ENCODE peak calls at places on chromosomes 5 and 9, in nine cellular contexts. One of them, this sample, is unnamed.

GRCh38 chr9:37921546-37922300 is 17.8 kb upstream of the SLC25A51 start:
- DNase-seq in Peyer's patch: peak
- DNase-seq in HuH-7: no peak
- DNase-seq in gastrocnemius medialis: no peak
- DNase-seq in COR-L47: no peak
- DNase-seq in activated T-cell treated with anti-CD3 and anti-CD28 coated beads, Interleukin-2, amount 50 U/mL, for 72 hours: no peak
- DNase-seq in HS-5: no peak
- DNase-seq in cardiac fibroblast: no peak
- DNase-seq in astrocyte: peak
- DNase-seq in this sample: no peak

GRCh38 chr5:35213608-35214007 is 16.7 kb downstream of the PRLR start:
- DNase-seq in HuH-7: no peak
- DNase-seq in gastrocnemius medialis: no peak
- DNase-seq in cardiac fibroblast: no peak
- DNase-seq in astrocyte: no peak
- DNase-seq in Peyer's patch: no peak
- DNase-seq in activated T-cell treated with anti-CD3 and anti-CD28 coated beads, Interleukin-2, amount 50 U/mL, for 72 hours: peak
- DNase-seq in COR-L47: no peak
- DNase-seq in HS-5: no peak
- DNase-seq in this sample: no peak

GRCh38 chr5:92468307-92468706 is 1085.2 kb upstream of the ARRDC3 start:
- DNase-seq in astrocyte: no peak
- DNase-seq in Peyer's patch: no peak
- DNase-seq in HS-5: no peak
- DNase-seq in cardiac fibroblast: no peak
- DNase-seq in activated T-cell treated with anti-CD3 and anti-CD28 coated beads, Interleukin-2, amount 50 U/mL, for 72 hours: no peak
- DNase-seq in COR-L47: no peak
- DNase-seq in HuH-7: no peak
- DNase-seq in gastrocnemius medialis: no peak
- DNase-seq in this sample: no peak

GRCh38 chr5:176628406-176629228 is 1.7 kb downstream of the SNCB start:
- DNase-seq in astrocyte: no peak
- DNase-seq in Peyer's patch: no peak
- DNase-seq in HuH-7: no peak
- DNase-seq in activated T-cell treated with anti-CD3 and anti-CD28 coated beads, Interleukin-2, amount 50 U/mL, for 72 hours: no peak
- DNase-seq in HS-5: no peak
- DNase-seq in gastrocnemius medialis: no peak
- DNase-seq in COR-L47: no peak
- DNase-seq in cardiac fibroblast: no peak
- DNase-seq in this sample: no peak

GRCh38 chr5:80653497-80653896 is 955 bp upstream of the MSH3 start:
- DNase-seq in gastrocnemius medialis: no peak
- DNase-seq in cardiac fibroblast: no peak
- DNase-seq in activated T-cell treated with anti-CD3 and anti-CD28 coated beads, Interleukin-2, amount 50 U/mL, for 72 hours: no peak
- DNase-seq in HuH-7: no peak
- DNase-seq in astrocyte: no peak
- DNase-seq in COR-L47: no peak
- DNase-seq in Peyer's patch: no peak
- DNase-seq in HS-5: no peak
- DNase-seq in this sample: no peak

GRCh38 chr9:93955356-93956182 is 414 bp upstream of the BARX1 start:
- DNase-seq in cardiac fibroblast: no peak
- DNase-seq in HuH-7: no peak
- DNase-seq in COR-L47: peak
- DNase-seq in HS-5: no peak
- DNase-seq in Peyer's patch: no peak
- DNase-seq in activated T-cell treated with anti-CD3 and anti-CD28 coated beads, Interleukin-2, amount 50 U/mL, for 72 hours: peak
- DNase-seq in gastrocnemius medialis: no peak
- DNase-seq in astrocyte: no peak
- DNase-seq in this sample: no peak

GRCh38 chr5:173496129-173496882 is 120.1 kb downstream of the BOD1 start:
- DNase-seq in COR-L47: no peak
- DNase-seq in HS-5: no peak
- DNase-seq in gastrocnemius medialis: peak
- DNase-seq in HuH-7: no peak
- DNase-seq in cardiac fibroblast: no peak
- DNase-seq in activated T-cell treated with anti-CD3 and anti-CD28 coated beads, Interleukin-2, amount 50 U/mL, for 72 hours: no peak
- DNase-seq in Peyer's patch: no peak
- DNase-seq in astrocyte: no peak
- DNase-seq in this sample: no peak

GRCh38 chr5:143248822-143249579 is 154.5 kb downstream of the NR3C1 start:
- DNase-seq in astrocyte: peak
- DNase-seq in HS-5: peak
- DNase-seq in gastrocnemius medialis: peak
- DNase-seq in COR-L47: no peak
- DNase-seq in HuH-7: no peak
- DNase-seq in cardiac fibroblast: peak
- DNase-seq in activated T-cell treated with anti-CD3 and anti-CD28 coated beads, Interleukin-2, amount 50 U/mL, for 72 hours: no peak
- DNase-seq in Peyer's patch: peak
- DNase-seq in this sample: no peak

GRCh38 chr5:148003226-148003625 is 60.6 kb upstream of the SPINK5 start:
- DNase-seq in COR-L47: no peak
- DNase-seq in Peyer's patch: no peak
- DNase-seq in astrocyte: no peak
- DNase-seq in HS-5: no peak
- DNase-seq in cardiac fibroblast: no peak
- DNase-seq in HuH-7: no peak
- DNase-seq in gastrocnemius medialis: no peak
- DNase-seq in activated T-cell treated with anti-CD3 and anti-CD28 coated beads, Interleukin-2, amount 50 U/mL, for 72 hours: no peak
- DNase-seq in this sample: no peak

GRCh38 chr5:126483156-126483555 is 59.9 kb downstream of the GRAMD2B start:
- DNase-seq in HuH-7: peak
- DNase-seq in HS-5: no peak
- DNase-seq in cardiac fibroblast: peak
- DNase-seq in activated T-cell treated with anti-CD3 and anti-CD28 coated beads, Interleukin-2, amount 50 U/mL, for 72 hours: no peak
- DNase-seq in COR-L47: no peak
- DNase-seq in gastrocnemius medialis: no peak
- DNase-seq in astrocyte: no peak
- DNase-seq in Peyer's patch: no peak
- DNase-seq in this sample: no peak

GRCh38 chr9:92141144-92142129 is 26.2 kb upstream of the SPTLC1 start:
- DNase-seq in COR-L47: peak
- DNase-seq in Peyer's patch: no peak
- DNase-seq in activated T-cell treated with anti-CD3 and anti-CD28 coated beads, Interleukin-2, amount 50 U/mL, for 72 hours: no peak
- DNase-seq in HS-5: no peak
- DNase-seq in HuH-7: peak
- DNase-seq in cardiac fibroblast: peak
- DNase-seq in gastrocnemius medialis: no peak
- DNase-seq in astrocyte: no peak
- DNase-seq in this sample: no peak

GRCh38 chr5:54133917-54134316 is 176.5 kb downstream of the ARL15 start:
- DNase-seq in astrocyte: no peak
- DNase-seq in cardiac fibroblast: no peak
- DNase-seq in HuH-7: no peak
- DNase-seq in Peyer's patch: no peak
- DNase-seq in activated T-cell treated with anti-CD3 and anti-CD28 coated beads, Interleukin-2, amount 50 U/mL, for 72 hours: no peak
- DNase-seq in COR-L47: no peak
- DNase-seq in HS-5: no peak
- DNase-seq in gastrocnemius medialis: no peak
- DNase-seq in this sample: no peak

GRCh38 chr5:169048568-169049125 is 252.3 kb downstream of the SLIT3 start:
- DNase-seq in cardiac fibroblast: no peak
- DNase-seq in astrocyte: peak
- DNase-seq in Peyer's patch: no peak
- DNase-seq in HuH-7: no peak
- DNase-seq in HS-5: no peak
- DNase-seq in COR-L47: no peak
- DNase-seq in gastrocnemius medialis: no peak
- DNase-seq in activated T-cell treated with anti-CD3 and anti-CD28 coated beads, Interleukin-2, amount 50 U/mL, for 72 hours: no peak
- DNase-seq in this sample: no peak

GRCh38 chr5:67014957-67015400 is 181.6 kb downstream of the CD180 start:
- DNase-seq in COR-L47: no peak
- DNase-seq in astrocyte: peak
- DNase-seq in activated T-cell treated with anti-CD3 and anti-CD28 coated beads, Interleukin-2, amount 50 U/mL, for 72 hours: no peak
- DNase-seq in cardiac fibroblast: peak
- DNase-seq in Peyer's patch: no peak
- DNase-seq in HuH-7: no peak
- DNase-seq in HS-5: no peak
- DNase-seq in gastrocnemius medialis: no peak
- DNase-seq in this sample: no peak

GRCh38 chr9:78144663-78145377 is 91.1 kb upstream of the CEP78 start:
- DNase-seq in Peyer's patch: no peak
- DNase-seq in astrocyte: peak
- DNase-seq in HuH-7: no peak
- DNase-seq in COR-L47: no peak
- DNase-seq in HS-5: no peak
- DNase-seq in cardiac fibroblast: no peak
- DNase-seq in gastrocnemius medialis: no peak
- DNase-seq in activated T-cell treated with anti-CD3 and anti-CD28 coated beads, Interleukin-2, amount 50 U/mL, for 72 hours: no peak
- DNase-seq in this sample: no peak